ENCODE peak calls at places on chromosomes 11 and 22, in four cellular contexts. One of them, this sample, is unnamed.

GRCh38 chr11:28505216-28505615 is 397.0 kb downstream of the METTL15 start:
- DNase-seq in H1: no peak
- DNase-seq in K562: no peak
- DNase-seq in HepG2: no peak
- DNase-seq in this sample: no peak

GRCh38 chr22:18114495-18114894 is 3.9 kb downstream of the TUBA8 start:
- DNase-seq in K562: no peak
- DNase-seq in H1: no peak
- DNase-seq in HepG2: no peak
- DNase-seq in this sample: no peak

GRCh38 chr22:35540600-35541253 is at the start of gene RASD2:
- DNase-seq in HepG2: no peak
- DNase-seq in K562: peak
- DNase-seq in H1: no peak
- DNase-seq in this sample: no peak

GRCh38 chr22:49701380-49702067 is 126.1 kb downstream of the BRD1 start:
- DNase-seq in H1: no peak
- DNase-seq in HepG2: no peak
- DNase-seq in K562: peak
- DNase-seq in this sample: no peak

GRCh38 chr11:129728571-129728970 is 87.1 kb upstream of the TMEM45B start:
- DNase-seq in HepG2: no peak
- DNase-seq in H1: no peak
- DNase-seq in K562: no peak
- DNase-seq in this sample: no peak

GRCh38 chr22:19634576-19634975 is 79.7 kb upstream of the SEPTIN5 start:
- DNase-seq in H1: no peak
- DNase-seq in HepG2: no peak
- DNase-seq in K562: no peak
- DNase-seq in this sample: no peak

GRCh38 chr11:122523841-122524531 is 131.5 kb upstream of the UBASH3B start:
- DNase-seq in HepG2: no peak
- DNase-seq in H1: no peak
- DNase-seq in K562: no peak
- DNase-seq in this sample: no peak

GRCh38 chr22:34354071-34354817 is 434.0 kb upstream of the LARGE1 start:
- DNase-seq in HepG2: no peak
- DNase-seq in K562: no peak
- DNase-seq in H1: no peak
- DNase-seq in this sample: no peak

GRCh38 chr11:57155838-57156583 is 25.7 kb upstream of the LRRC55 start:
- DNase-seq in H1: no peak
- DNase-seq in K562: no peak
- DNase-seq in HepG2: no peak
- DNase-seq in this sample: no peak

GRCh38 chr22:46835288-46835687 is 72.8 kb downstream of the TBC1D22A start:
- DNase-seq in HepG2: no peak
- DNase-seq in K562: no peak
- DNase-seq in H1: no peak
- DNase-seq in this sample: no peak

GRCh38 chr11:118139578-118139977 is 13.0 kb downstream of the SCN4B start:
- DNase-seq in H1: no peak
- DNase-seq in HepG2: no peak
- DNase-seq in K562: no peak
- DNase-seq in this sample: no peak

GRCh38 chr11:113664069-113664980 is 41.8 kb downstream of the TMPRSS5 start:
- DNase-seq in HepG2: peak
- DNase-seq in H1: no peak
- DNase-seq in K562: peak
- DNase-seq in this sample: peak

GRCh38 chr22:26038365-26038764 is 130.9 kb upstream of the SEZ6L start:
- DNase-seq in K562: no peak
- DNase-seq in H1: no peak
- DNase-seq in HepG2: peak
- DNase-seq in this sample: no peak

GRCh38 chr11:121671276-121672168 is 218.8 kb upstream of the SORL1-AS1 start:
- DNase-seq in HepG2: no peak
- DNase-seq in H1: no peak
- DNase-seq in K562: no peak
- DNase-seq in this sample: no peak

GRCh38 chr11:27218498-27219038 is 144.4 kb downstream of the CCDC34 start:
- DNase-seq in HepG2: no peak
- DNase-seq in K562: no peak
- DNase-seq in H1: no peak
- DNase-seq in this sample: no peak

GRCh38 chr11:69269926-69270697 is 23.8 kb upstream of the MYEOV start:
- DNase-seq in HepG2: no peak
- DNase-seq in H1: no peak
- DNase-seq in K562: no peak
- DNase-seq in this sample: no peak

GRCh38 chr22:17074648-17075002 is 10.2 kb upstream of the IL17RA start:
- DNase-seq in K562: no peak
- DNase-seq in H1: no peak
- DNase-seq in HepG2: no peak
- DNase-seq in this sample: no peak

GRCh38 chr11:5390210-5390609 is 6.6 kb downstream of the OR51M1 start:
- DNase-seq in H1: no peak
- DNase-seq in HepG2: no peak
- DNase-seq in K562: no peak
- DNase-seq in this sample: no peak

DNA sequence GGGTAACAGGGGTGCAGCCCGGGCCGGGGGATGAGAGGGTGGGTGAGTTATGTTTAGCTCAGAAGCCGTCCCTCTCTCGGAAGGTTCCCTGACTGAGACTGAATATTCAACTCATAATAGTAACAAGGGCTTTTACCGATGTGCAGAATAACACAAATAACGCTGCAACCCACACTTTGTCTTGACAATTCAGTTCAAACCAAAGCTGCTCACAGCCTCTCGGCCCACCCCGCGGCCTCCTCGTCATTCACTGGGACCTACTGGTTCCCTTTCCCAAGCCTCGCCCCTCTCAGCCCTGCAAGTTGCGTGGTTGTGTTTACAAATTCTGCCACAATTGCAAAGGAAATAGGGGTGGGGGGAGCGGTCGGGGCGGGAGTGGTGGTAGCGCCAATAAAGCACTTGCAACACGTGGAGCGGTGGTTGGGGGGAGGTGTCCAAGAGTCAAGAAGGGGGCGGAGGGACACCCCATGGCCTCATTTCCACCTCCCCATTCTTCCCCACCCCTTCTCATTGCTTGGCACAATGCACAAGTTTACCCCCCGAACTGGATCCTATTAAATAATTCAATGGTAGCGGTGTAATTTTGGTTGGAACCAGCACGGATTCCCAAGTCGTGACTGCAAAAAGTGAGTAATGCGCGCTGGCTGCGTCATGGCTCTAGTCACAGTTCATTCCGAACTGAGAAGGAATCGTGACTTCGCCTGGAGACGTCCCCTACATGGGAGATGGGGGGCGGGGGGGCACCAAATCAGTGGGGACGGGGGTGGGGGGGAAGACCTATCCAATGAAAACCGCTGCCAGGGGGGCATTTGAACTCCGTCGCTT is 102.0 kb upstream of the HSD17B12 start:
- DNase-seq in H1: no peak
- DNase-seq in K562: no peak
- DNase-seq in HepG2: no peak
- DNase-seq in this sample: no peak
- TF ChIP-seq POLR2A in H1: no peak
- TF ChIP-seq POLR2A in K562: no peak
- TF ChIP-seq POLR2A in HepG2: no peak
- TF ChIP-seq POLR2A in this sample: no peak

DNA sequence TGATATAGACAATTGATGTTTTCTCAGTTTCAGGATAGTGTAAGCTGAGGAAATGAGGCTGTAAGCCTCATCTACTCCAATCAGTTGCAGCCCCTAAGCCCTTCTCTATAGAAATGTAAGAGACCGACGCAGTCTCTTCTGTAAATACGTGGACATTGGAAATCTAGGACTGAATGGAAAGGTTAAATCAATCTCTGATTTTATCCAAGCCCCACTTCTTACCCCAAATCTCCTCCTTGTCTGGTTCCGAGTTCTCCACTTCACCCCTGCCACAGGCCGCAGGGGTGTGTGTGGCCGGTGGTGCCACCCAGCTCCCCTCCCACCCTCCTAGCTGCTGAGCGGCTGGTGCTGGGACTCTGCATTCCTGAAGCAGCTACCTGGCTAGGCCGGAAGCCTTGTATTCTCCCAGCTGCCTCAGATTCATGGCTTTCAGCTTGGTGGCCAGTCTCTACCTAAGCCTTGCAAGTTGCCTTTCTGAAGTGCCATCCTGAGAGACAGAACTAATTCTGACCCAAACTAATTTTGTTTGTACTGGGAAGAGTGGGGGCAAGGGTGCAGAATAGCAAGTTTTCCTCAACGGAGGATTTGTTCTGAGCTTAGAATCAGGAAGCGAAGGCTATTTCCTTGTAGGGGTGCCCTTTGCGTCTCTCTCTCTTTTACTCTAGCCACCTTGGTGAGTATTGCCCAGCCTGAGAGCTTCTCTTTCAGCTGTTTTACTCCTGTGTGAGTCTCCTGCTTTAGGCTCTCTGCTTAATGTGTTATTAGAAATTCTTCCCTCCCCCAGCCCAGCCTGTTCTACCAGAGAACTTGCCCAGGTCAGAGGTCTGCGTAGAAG is 749 bp downstream of the VWA5A start:
- DNase-seq in K562: no peak
- DNase-seq in H1: no peak
- DNase-seq in HepG2: no peak
- DNase-seq in this sample: no peak
- TF ChIP-seq FOSL1 in K562: no peak
- TF ChIP-seq FOSL1 in H1: no peak
- TF ChIP-seq FOSL1 in HepG2: no peak
- TF ChIP-seq FOSL1 in this sample: no peak

GRCh38 chr22:29766632-29767288 is at the start of gene ZMAT5:
- DNase-seq in H1: peak
- DNase-seq in K562: peak
- DNase-seq in HepG2: peak
- DNase-seq in this sample: peak
- TF ChIP-seq POLR2A in H1: peak
- TF ChIP-seq POLR2A in K562: no peak
- TF ChIP-seq POLR2A in HepG2: peak
- TF ChIP-seq POLR2A in this sample: peak

DNA sequence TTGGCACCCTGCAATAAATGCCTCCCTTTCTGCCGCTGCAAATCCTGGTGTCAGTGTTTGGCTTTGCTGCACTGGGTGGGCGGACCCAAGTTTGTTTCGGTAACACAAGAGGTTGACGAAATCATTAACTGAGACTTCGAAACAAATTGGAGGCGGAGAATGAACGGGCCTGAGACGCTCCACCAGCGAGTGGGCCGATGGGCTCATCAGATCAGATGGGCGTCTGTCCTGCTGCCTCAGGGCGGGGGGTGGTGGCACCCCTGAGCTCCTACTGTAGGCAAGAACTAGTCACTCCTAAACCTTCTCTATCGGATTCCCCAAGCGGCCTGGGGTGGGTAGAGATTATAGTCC is 918 bp upstream of the CAPN5 start:
- DNase-seq in HepG2: no peak
- DNase-seq in H1: no peak
- DNase-seq in K562: no peak
- DNase-seq in this sample: no peak
- TF ChIP-seq FOSL1 in HepG2: no peak
- TF ChIP-seq FOSL1 in H1: no peak
- TF ChIP-seq FOSL1 in K562: no peak
- TF ChIP-seq FOSL1 in this sample: no peak

GRCh38 chr11:65711785-65712632 is at the start of gene KAT5:
- DNase-seq in H1: peak
- DNase-seq in K562: peak
- DNase-seq in HepG2: peak
- DNase-seq in this sample: peak
- TF ChIP-seq POLR2A in H1: peak
- TF ChIP-seq POLR2A in K562: peak
- TF ChIP-seq POLR2A in HepG2: no peak
- TF ChIP-seq POLR2A in this sample: peak

GRCh38 chr11:61952882-61953281 is 2.7 kb downstream of the BEST1 start:
- DNase-seq in H1: no peak
- DNase-seq in K562: no peak
- DNase-seq in HepG2: no peak
- DNase-seq in this sample: no peak

GRCh38 chr11:61950035-61950547 is at the start of gene BEST1:
- DNase-seq in K562: no peak
- DNase-seq in HepG2: no peak
- DNase-seq in H1: no peak
- DNase-seq in this sample: no peak

GRCh38 chr11:61954106-61955030 is 4.2 kb downstream of the BEST1 start:
- DNase-seq in K562: peak
- DNase-seq in H1: no peak
- DNase-seq in HepG2: no peak
- DNase-seq in this sample: no peak

GRCh38 chr11:61949169-61950034 is 749 bp upstream of the BEST1 start:
- DNase-seq in HepG2: peak
- DNase-seq in H1: peak
- DNase-seq in K562: peak
- DNase-seq in this sample: peak

GRCh38 chr11:61951484-61952135 is 1.5 kb downstream of the BEST1 start:
- DNase-seq in K562: no peak
- DNase-seq in HepG2: no peak
- DNase-seq in H1: no peak
- DNase-seq in this sample: no peak
- TF ChIP-seq FOSL1 in K562: no peak
- TF ChIP-seq FOSL1 in HepG2: no peak
- TF ChIP-seq FOSL1 in H1: no peak
- TF ChIP-seq FOSL1 in this sample: no peak